ENCODE peak calls at places on chromosome 6, in seven cellular contexts. K is GM12864; F is DND-41; P is KG1; M is stimulated activated CD8-positive, alpha-beta memory T cell treated with anti-CD3 and anti-CD28 coated beads, Interleukin-15, amount 100 ng/mL, for 24 hours; B is EH; N is substantia nigra. H is an unnamed sample.
A peak's percentile ranks its signal among the peaks of the same experiment; 100 is the strongest.

GRCh38 chr6:15017251-15017650 is 228.6 kb upstream of the JARID2 start:
- DNase-seq in B (peak; percentile 21), F (peak; percentile 10), N (no peak), M (no peak), P (no peak), K (no peak), H (no peak)

GRCh38 chr6:128507337-128508310 is 12.8 kb downstream of the PTPRK start:
- DNase-seq in K (no peak), P (no peak), M (no peak), B (peak; percentile 85), F (no peak), N (no peak), H (no peak)

GRCh38 chr6:98833101-98834059 is 994 bp upstream of the POU3F2 start:
- DNase-seq in P (peak; percentile 42), F (no peak), B (peak; percentile 30), K (no peak), N (no peak), M (no peak), H (no peak)

GRCh38 chr6:29589423-29590048 is 4.6 kb downstream of the OR2H2 start:
- DNase-seq in M (no peak), B (peak; percentile 51), F (peak; percentile 55), P (peak; percentile 4), K (no peak), N (no peak), H (peak; percentile 10)

GRCh38 chr6:138785980-138786379 is 9.9 kb upstream of the ECT2L start:
- DNase-seq in M (no peak), B (no peak), N (no peak), K (no peak), F (no peak), P (no peak), H (no peak)

GRCh38 chr6:168054663-168055560 is 24.1 kb downstream of the FRMD1 start:
- DNase-seq in F (no peak), M (no peak), N (no peak), K (no peak), P (no peak), B (no peak), H (no peak)

GRCh38 chr6:41640436-41640835 is 2.2 kb downstream of the MDFI start:
- DNase-seq in N (no peak), B (no peak), K (no peak), M (no peak), F (no peak), P (no peak), H (no peak)

GRCh38 chr6:132007474-132008190 is 56.5 kb upstream of the CCN2 start:
- DNase-seq in F (no peak), N (no peak), P (no peak), K (no peak), M (no peak), B (peak; percentile 53), H (no peak)

H was measured in non-pigmented ciliary epithelial cell.